ENCODE peak calls at places on chromosomes 2 and 18, in four cellular contexts. One of them, this sample, is unnamed.

GRCh38 chr2:238240761-238241711 is 1.2 kb upstream of the HES6 start:
- DNase-seq in non-pigmented ciliary epithelial cell: no peak
- DNase-seq in activated T-cell treated with anti-CD3 and anti-CD28 coated beads, Interleukin-2, amount 50 U/mL, for 72 hours: no peak
- DNase-seq in T-cell: no peak
- DNase-seq in this sample: peak; percentile 21

GRCh38 chr2:239836021-239836765 is 188.9 kb downstream of the NDUFA10 start:
- DNase-seq in non-pigmented ciliary epithelial cell: no peak
- DNase-seq in T-cell: no peak
- DNase-seq in activated T-cell treated with anti-CD3 and anti-CD28 coated beads, Interleukin-2, amount 50 U/mL, for 72 hours: no peak
- DNase-seq in this sample: no peak

GRCh38 chr2:159459279-159459678 is 157.1 kb downstream of the BAZ2B start:
- DNase-seq in T-cell: no peak
- DNase-seq in non-pigmented ciliary epithelial cell: no peak
- DNase-seq in activated T-cell treated with anti-CD3 and anti-CD28 coated beads, Interleukin-2, amount 50 U/mL, for 72 hours: no peak
- DNase-seq in this sample: no peak

GRCh38 chr18:12884521-12885323 is 685 bp upstream of the PTPN2 start:
- DNase-seq in activated T-cell treated with anti-CD3 and anti-CD28 coated beads, Interleukin-2, amount 50 U/mL, for 72 hours: no peak
- DNase-seq in T-cell: no peak
- DNase-seq in non-pigmented ciliary epithelial cell: no peak
- DNase-seq in this sample: no peak

GRCh38 chr2:205733648-205734047 is 51.3 kb downstream of the NRP2 start:
- DNase-seq in non-pigmented ciliary epithelial cell: no peak
- DNase-seq in T-cell: no peak
- DNase-seq in activated T-cell treated with anti-CD3 and anti-CD28 coated beads, Interleukin-2, amount 50 U/mL, for 72 hours: no peak
- DNase-seq in this sample: no peak

GRCh38 chr18:70827632-70828031 is 538.8 kb downstream of the SOCS6 start:
- DNase-seq in activated T-cell treated with anti-CD3 and anti-CD28 coated beads, Interleukin-2, amount 50 U/mL, for 72 hours: no peak
- DNase-seq in T-cell: no peak
- DNase-seq in non-pigmented ciliary epithelial cell: no peak
- DNase-seq in this sample: no peak

GRCh38 chr2:108922141-108922915 is 66.7 kb downstream of the EDAR start:
- DNase-seq in non-pigmented ciliary epithelial cell: no peak
- DNase-seq in activated T-cell treated with anti-CD3 and anti-CD28 coated beads, Interleukin-2, amount 50 U/mL, for 72 hours: no peak
- DNase-seq in T-cell: no peak
- DNase-seq in this sample: no peak

GRCh38 chr2:71607490-71607889 is 154.1 kb downstream of the DYSF start:
- DNase-seq in non-pigmented ciliary epithelial cell: no peak
- DNase-seq in activated T-cell treated with anti-CD3 and anti-CD28 coated beads, Interleukin-2, amount 50 U/mL, for 72 hours: no peak
- DNase-seq in T-cell: peak; percentile 12
- DNase-seq in this sample: no peak

GRCh38 chr2:75627902-75628504 is 18.6 kb upstream of the MRPL19 start:
- DNase-seq in non-pigmented ciliary epithelial cell: no peak
- DNase-seq in T-cell: peak; percentile 35
- DNase-seq in activated T-cell treated with anti-CD3 and anti-CD28 coated beads, Interleukin-2, amount 50 U/mL, for 72 hours: peak; percentile 69
- DNase-seq in this sample: peak; percentile 32

GRCh38 chr2:36455011-36455410 is 99.4 kb downstream of the CRIM1 start:
- DNase-seq in non-pigmented ciliary epithelial cell: no peak
- DNase-seq in activated T-cell treated with anti-CD3 and anti-CD28 coated beads, Interleukin-2, amount 50 U/mL, for 72 hours: no peak
- DNase-seq in T-cell: no peak
- DNase-seq in this sample: no peak

GRCh38 chr2:219687882-219688559 is 60.6 kb downstream of the SLC4A3 start:
- DNase-seq in T-cell: no peak
- DNase-seq in non-pigmented ciliary epithelial cell: no peak
- DNase-seq in activated T-cell treated with anti-CD3 and anti-CD28 coated beads, Interleukin-2, amount 50 U/mL, for 72 hours: no peak
- DNase-seq in this sample: no peak